ENCODE peak calls at places on chromosome 6, in six cellular contexts. G is spleen, T is testis, C is HepG2, Z is H7, V is right atrium auricular region. M is an unnamed sample.

GRCh38 chr6:13523826-13524622 is 36.6 kb upstream of the GFOD1 start:
- DNase-seq in T (no peak), V (no peak), Z (no peak), G (no peak), C (no peak), M (no peak)

GRCh38 chr6:140440223-140440810 is 1065.9 kb upstream of the CITED2 start:
- DNase-seq in T (no peak), G (no peak), Z (no peak), C (no peak), V (no peak), M (no peak)

GRCh38 chr6:149455028-149455732 is 29.6 kb downstream of the ZC3H12D start:
- DNase-seq in G (peak; percentile 52), C (no peak), T (no peak), Z (no peak), V (no peak), M (no peak)

GRCh38 chr6:160428069-160428430 is 79.9 kb downstream of the SLC22A3 start:
- DNase-seq in G (no peak), T (peak; percentile 87), C (no peak), Z (no peak), V (no peak), M (peak; percentile 48)

GRCh38 chr6:87104657-87105056 is 9.8 kb upstream of the CGA start:
- DNase-seq in V (no peak), T (no peak), C (no peak), Z (no peak), G (no peak), M (no peak)

GRCh38 chr6:15470746-15471145 is 192.1 kb downstream of the DTNBP1 start:
- DNase-seq in T (no peak), Z (no peak), V (no peak), C (no peak), G (no peak), M (no peak)

GRCh38 chr6:144353871-144354314 is 68.8 kb downstream of the UTRN start:
- DNase-seq in T (no peak), V (no peak), Z (no peak), G (no peak), C (no peak), M (no peak)

GRCh38 chr6:33123732-33124524 is 48.1 kb downstream of the HLA-DPB1 start:
- DNase-seq in V (no peak), Z (no peak), G (no peak), T (peak; percentile 29), C (peak; percentile 55), M (peak; percentile 41)

GRCh38 chr6:43317968-43318367 is 9.3 kb upstream of the CRIP3 start:
- DNase-seq in T (no peak), C (no peak), Z (no peak), G (no peak), V (no peak), M (no peak)

GRCh38 chr6:100488231-100488630 is 23.5 kb upstream of the SIM1 start:
- DNase-seq in C (no peak), T (no peak), Z (no peak), G (no peak), V (no peak), M (no peak)

GRCh38 chr6:32938494-32938893 is 2.3 kb downstream of the HLA-DMB start:
- DNase-seq in C (no peak), Z (no peak), T (no peak), G (no peak), V (no peak), M (no peak)

GRCh38 chr6:132726608-132726975 is 12.7 kb upstream of the VNN1 start:
- DNase-seq in Z (no peak), G (no peak), V (no peak), C (no peak), T (no peak), M (no peak)

GRCh38 chr6:136728976-136729515 is 63.2 kb downstream of the MAP3K5 start:
- DNase-seq in V (no peak), T (no peak), G (no peak), Z (no peak), C (no peak), M (no peak)

GRCh38 chr6:144351741-144352140 is 66.6 kb downstream of the UTRN start:
- DNase-seq in T (no peak), G (no peak), V (no peak), Z (no peak), C (no peak), M (no peak)

GRCh38 chr6:10429638-10430427 is 15.0 kb upstream of the TFAP2A start:
- DNase-seq in T (no peak), V (no peak), G (no peak), Z (peak; percentile 55), C (peak; percentile 50), M (peak; percentile 56)

GRCh38 chr6:3222506-3223038 is 4.9 kb downstream of the TUBB2B start:
- DNase-seq in T (no peak), G (no peak), C (no peak), V (peak; percentile 30), Z (no peak), M (no peak)

GRCh38 chr6:118284736-118285360 is 263.2 kb upstream of the PLN start:
- DNase-seq in V (no peak), G (no peak), T (no peak), C (no peak), Z (no peak), M (no peak)

GRCh38 chr6:7431594-7432390 is 42.2 kb downstream of the RIOK1 start:
- DNase-seq in V (no peak), C (peak; percentile 57), G (no peak), T (no peak), Z (peak; percentile 83), M (no peak)

GRCh38 chr6:32240686-32241085 is 16.8 kb upstream of the NOTCH4 start:
- DNase-seq in C (no peak), Z (no peak), V (no peak), G (no peak), T (no peak), M (no peak)

GRCh38 chr6:32969685-32970412 is 1.5 kb downstream of the BRD2 start:
- DNase-seq in T (peak; percentile 86), Z (peak; percentile 69), G (peak; percentile 92), C (peak; percentile 83), V (peak; percentile 78), M (peak; percentile 86)

GRCh38 chr6:69866351-69867074 is at the start of gene COL19A1:
- DNase-seq in C (no peak), V (no peak), T (peak; percentile 47), G (peak; percentile 90), Z (peak; percentile 45), M (peak; percentile 35)

GRCh38 chr6:65399355-65400084 is 307.5 kb downstream of the EYS start:
- DNase-seq in T (no peak), V (no peak), G (no peak), C (peak; percentile 18), Z (no peak), M (no peak)

GRCh38 chr6:157708239-157708638 is 114.8 kb upstream of the SNX9 start:
- DNase-seq in Z (no peak), V (no peak), T (no peak), G (no peak), C (no peak), M (no peak)

GRCh38 chr6:157272866-157273755 is 50.2 kb downstream of the TMEM242 start:
- DNase-seq in T (no peak), V (no peak), C (peak; percentile 48), Z (peak; percentile 88), G (peak; percentile 75), M (no peak)

GRCh38 chr6:4588163-4588562 is 188.0 kb upstream of the CDYL start:
- DNase-seq in C (no peak), G (no peak), Z (no peak), V (no peak), T (no peak), M (no peak)

GRCh38 chr6:132041706-132042105 is 90.5 kb upstream of the CCN2 start:
- DNase-seq in G (no peak), Z (no peak), V (no peak), T (no peak), C (no peak), M (no peak)

GRCh38 chr6:39865011-39865888 is 69.0 kb downstream of the MOCS1 start:
- DNase-seq in G (peak; percentile 79), V (peak; percentile 83), T (peak; percentile 92), Z (peak; percentile 90), C (peak; percentile 74), M (peak; percentile 77)

GRCh38 chr6:34095136-34095505 is 50.8 kb downstream of the GRM4 start:
- DNase-seq in G (no peak), C (no peak), V (no peak), Z (no peak), T (no peak), M (no peak)

GRCh38 chr6:28137458-28138020 is 4.1 kb upstream of the ZKSCAN8 start:
- DNase-seq in T (no peak), V (no peak), C (no peak), Z (no peak), G (no peak), M (peak; percentile 25)

GRCh38 chr6:152474341-152474740 is 162.8 kb downstream of the SYNE1 start:
- DNase-seq in V (no peak), T (no peak), Z (no peak), G (no peak), C (no peak), M (no peak)

GRCh38 chr6:152472325-152472724 is 164.8 kb downstream of the SYNE1 start:
- DNase-seq in T (no peak), C (no peak), G (no peak), V (no peak), Z (no peak), M (no peak)

GRCh38 chr6:152471459-152472070 is 165.6 kb downstream of the SYNE1 start:
- DNase-seq in G (no peak), T (no peak), Z (no peak), C (no peak), V (no peak), M (no peak)
- H3K4me3 ChIP-seq in G (no peak overlapping the region), T (no peak overlapping the region), Z (no peak overlapping the region), C (no peak overlapping the region), V (no peak overlapping the region), M (no peak overlapping the region)

GRCh38 chr6:37653229-37653628 is 44.5 kb downstream of the MDGA1 start:
- DNase-seq in Z (no peak), T (no peak), V (no peak), G (no peak), C (no peak), M (no peak)
- H3K27me3 ChIP-seq in Z (peaks cover 30% of the 10 kb centered on the region), T (no peaks in the 10 kb centered on the region), V (no peaks in the 10 kb centered on the region), G (peaks cover 10% of the 10 kb centered on the region), C (peaks cover 23% of the 10 kb centered on the region), M (peaks cover 39% of the 10 kb centered on the region)

GRCh38 chr6:110859335-110859792 is 15.2 kb upstream of the AMD1 start:
- DNase-seq in C (no peak), T (no peak), G (peak; percentile 82), Z (no peak), V (no peak), M (no peak)
- H3K4me3 ChIP-seq in C (no peak overlapping the region), T (no peak overlapping the region), G (peak overlapping the region; percentile 11), Z (no peak overlapping the region), V (no peak overlapping the region), M (no peak overlapping the region)

GRCh38 chr6:1601616-1602355 is 7.9 kb upstream of the FOXC1 start:
- DNase-seq in T (no peak), C (no peak), Z (peak; percentile 35), G (peak; percentile 66), V (no peak), M (no peak)

GRCh38 chr6:1604347-1604990 is 5.2 kb upstream of the FOXC1 start:
- DNase-seq in T (peak; percentile 65), V (no peak), G (peak; percentile 94), C (peak; percentile 54), Z (peak; percentile 95), M (peak; percentile 90)

GRCh38 chr6:1604991-1605821 is 4.5 kb upstream of the FOXC1 start:
- DNase-seq in V (no peak), Z (peak; percentile 74), C (no peak), G (peak; percentile 61), T (no peak), M (no peak)

GRCh38 chr6:1602356-1602713 is 7.4 kb upstream of the FOXC1 start:
- DNase-seq in Z (no peak), V (no peak), T (no peak), C (no peak), G (no peak), M (no peak)

GRCh38 chr6:1603708-1604346 is 5.9 kb upstream of the FOXC1 start:
- DNase-seq in C (peak; percentile 22), V (no peak), Z (no peak), G (peak; percentile 43), T (no peak), M (no peak)
- H3K27me3 ChIP-seq in C (peaks cover 96% of the 10 kb centered on the region), V (peaks cover 14% of the 10 kb centered on the region), Z (peaks cover 51% of the 10 kb centered on the region), G (peaks cover 74% of the 10 kb centered on the region), T (no peaks in the 10 kb centered on the region), M (peaks cover 79% of the 10 kb centered on the region)

M was measured in hepatocyte.